ENCODE peak calls at places on chromosomes 3 and 15, in ten cellular contexts. B is neuronal stem cell; Z is stimulated activated CD8-positive, alpha-beta memory T cell treated with anti-CD3 and anti-CD28 coated beads, Interleukin-12 subunit alpha, Interleukin-12 subunit beta, amount 100 ng/mL, for 1 hour; X is mucosa of gallbladder; J is caudate nucleus; P is kidney; C is activated effector memory CD4-positive, alpha-beta T cell treated with anti-CD3 and anti-CD28 coated beads, Interleukin-2, amount 50 U/mL, for 16 hours; V is HT-29; T is AG04449; R is GM06990. S is an unnamed sample.

GRCh38 chr3:81592101-81592500 is 169.3 kb downstream of the GBE1 start:
- DNase-seq in B (no peak), Z (no peak), X (no peak), J (no peak), P (no peak), C (no peak), V (no peak), T (peak), R (no peak), S (no peak)

GRCh38 chr3:174355505-174355904 is 503.6 kb upstream of the NAALADL2 start:
- DNase-seq in B (peak), Z (no peak), X (no peak), J (no peak), P (no peak), C (no peak), V (peak), T (no peak), R (no peak), S (no peak)

GRCh38 chr15:92936138-92936537 is 36.0 kb downstream of the CHD2 start:
- DNase-seq in B (no peak), Z (no peak), X (no peak), J (no peak), P (no peak), C (no peak), V (no peak), T (no peak), R (no peak), S (no peak)

GRCh38 chr15:101495334-101496197 is 6.1 kb upstream of the PCSK6 start:
- DNase-seq in B (no peak), Z (no peak), X (peak), J (no peak), P (no peak), C (no peak), V (no peak), T (no peak), R (no peak), S (no peak)

GRCh38 chr3:30042274-30042859 is 564.0 kb upstream of the TGFBR2 start:
- DNase-seq in B (peak), Z (peak), X (peak), J (peak), P (no peak), C (peak), V (peak), T (peak), R (no peak), S (peak)

GRCh38 chr15:99010743-99011142 is 3.2 kb upstream of the PGPEP1L start:
- DNase-seq in B (no peak), Z (no peak), X (no peak), J (no peak), P (no peak), C (no peak), V (no peak), T (no peak), R (no peak), S (no peak)

GRCh38 chr3:44685128-44685800 is 27.2 kb upstream of the ZNF502 start:
- DNase-seq in B (peak), Z (peak), X (peak), J (peak), P (peak), C (peak), V (no peak), T (peak), R (peak), S (peak)

GRCh38 chr3:194871864-194872668 is 186.4 kb downstream of the FAM43A start:
- DNase-seq in B (no peak), Z (no peak), X (no peak), J (no peak), P (no peak), C (no peak), V (peak), T (no peak), R (no peak), S (no peak)

GRCh38 chr3:15040844-15041243 is 24.3 kb downstream of the MRPS25 start:
- DNase-seq in B (no peak), Z (no peak), X (no peak), J (no peak), P (no peak), C (no peak), V (no peak), T (no peak), R (no peak), S (no peak)

GRCh38 chr3:45105855-45106655 is 40.1 kb downstream of the CDCP1 start:
- DNase-seq in B (no peak), Z (peak), X (no peak), J (no peak), P (no peak), C (peak), V (no peak), T (peak), R (no peak), S (no peak)

GRCh38 chr3:81716870-81717509 is 44.5 kb downstream of the GBE1 start:
- DNase-seq in B (no peak), Z (no peak), X (peak), J (no peak), P (no peak), C (no peak), V (no peak), T (no peak), R (no peak), S (no peak)

GRCh38 chr3:39637807-39638206 is 170.3 kb downstream of the MOBP start:
- DNase-seq in B (no peak), Z (no peak), X (no peak), J (no peak), P (no peak), C (no peak), V (peak), T (no peak), R (no peak), S (no peak)

GRCh38 chr15:47429376-47429775 is 287.9 kb upstream of the SEMA6D start:
- DNase-seq in B (no peak), Z (no peak), X (no peak), J (no peak), P (no peak), C (no peak), V (no peak), T (no peak), R (no peak), S (no peak)

S was measured in cerebellum.